ENCODE peak calls at places on chromosomes 12 and 14, in eight cellular contexts. J, I, W, P, N, L, Y and K are unnamed samples.

GRCh38 chr14:20247651-20248246 is 8.7 kb downstream of the OR11H4 start:
- DNase-seq in J (no peak), I (no peak), W (peak; percentile 11), P (no peak), N (no peak), L (no peak), Y (no peak), K (peak; percentile 12)

GRCh38 chr14:67762051-67762450 is 54.3 kb downstream of the ZFYVE26 start:
- DNase-seq in J (no peak), I (no peak), W (no peak), P (no peak), N (no peak), L (no peak), Y (no peak), K (no peak)

GRCh38 chr12:65259501-65259900 is 19.0 kb upstream of the MSRB3 start:
- DNase-seq in J (no peak), I (no peak), W (no peak), P (no peak), N (no peak), L (no peak), Y (no peak), K (no peak)

GRCh38 chr14:20690848-20691640 is 2.5 kb downstream of the ANG start:
- DNase-seq in J (peak; percentile 11), I (peak; percentile 84), W (peak; percentile 44), P (peak; percentile 58), N (peak; percentile 76), L (peak; percentile 28), Y (no peak), K (no peak)

GRCh38 chr14:88002421-88002820 is 2.5 kb upstream of the GPR65 start:
- DNase-seq in J (no peak), I (no peak), W (no peak), P (no peak), N (no peak), L (no peak), Y (no peak), K (no peak)

GRCh38 chr14:97178781-97179180 is 381.6 kb downstream of the VRK1 start:
- DNase-seq in J (no peak), I (peak; percentile 2), W (no peak), P (peak; percentile 42), N (no peak), L (no peak), Y (no peak), K (no peak)

GRCh38 chr14:91231446-91231845 is 13.1 kb downstream of the GPR68 start:
- DNase-seq in J (no peak), I (no peak), W (no peak), P (no peak), N (peak; percentile 62), L (no peak), Y (no peak), K (no peak)

GRCh38 chr12:82651489-82651888 is 35.2 kb upstream of the TMTC2 start:
- DNase-seq in J (no peak), I (no peak), W (peak; percentile 80), P (no peak), N (no peak), L (no peak), Y (no peak), K (peak; percentile 93)

GRCh38 chr14:74290415-74290814 is 12.3 kb downstream of the ABCD4 start:
- DNase-seq in J (no peak), I (peak; percentile 21), W (no peak), P (peak; percentile 10), N (peak; percentile 30), L (no peak), Y (no peak), K (no peak)

GRCh38 chr14:21395450-21395849 is 11.6 kb upstream of the SUPT16H start:
- DNase-seq in J (no peak), I (no peak), W (no peak), P (no peak), N (no peak), L (no peak), Y (no peak), K (no peak)

GRCh38 chr12:127957001-127957660 is 309.8 kb upstream of the TMEM132C start:
- DNase-seq in J (no peak), I (no peak), W (no peak), P (peak; percentile 77), N (no peak), L (no peak), Y (no peak), K (no peak)

GRCh38 chr14:95480109-95480886 is 36.2 kb downstream of the SYNE3 start:
- DNase-seq in J (peak; percentile 60), I (peak; percentile 28), W (no peak), P (no peak), N (peak; percentile 53), L (peak; percentile 78), Y (peak; percentile 91), K (no peak)

GRCh38 chr14:80395031-80395430 is 183.7 kb upstream of the DIO2 start:
- DNase-seq in J (no peak), I (no peak), W (no peak), P (peak; percentile 23), N (no peak), L (no peak), Y (no peak), K (no peak)

GRCh38 chr14:100376751-100377171 is 53.6 kb downstream of the SLC25A47 start:
- DNase-seq in J (no peak), I (peak; percentile 39), W (peak; percentile 13), P (peak; percentile 40), N (peak; percentile 83), L (no peak), Y (no peak), K (no peak)

GRCh38 chr12:936377-937345 is 12.8 kb downstream of the RAD52 start:
- DNase-seq in J (no peak), I (no peak), W (no peak), P (no peak), N (no peak), L (no peak), Y (no peak), K (no peak)

GRCh38 chr12:9750276-9751203 is 10.2 kb downstream of the CD69 start:
- DNase-seq in J (no peak), I (peak; percentile 77), W (no peak), P (peak; percentile 56), N (peak; percentile 84), L (no peak), Y (no peak), K (no peak)

GRCh38 chr14:23351681-23352505 is 794 bp downstream of the SLC22A17 start:
- DNase-seq in J (no peak), I (no peak), W (no peak), P (peak; percentile 12), N (no peak), L (no peak), Y (no peak), K (no peak)

GRCh38 chr14:99592933-99593753 is 10.9 kb downstream of the CCDC85C start:
- DNase-seq in J (no peak), I (no peak), W (no peak), P (no peak), N (no peak), L (peak; percentile 61), Y (no peak), K (no peak)

GRCh38 chr14:51604078-51604477 is 47.6 kb upstream of the FRMD6 start:
- DNase-seq in J (no peak), I (peak; percentile 91), W (no peak), P (peak; percentile 96), N (peak; percentile 98), L (no peak), Y (no peak), K (no peak)

GRCh38 chr14:69079747-69080146 is 73.2 kb downstream of the DCAF5 start:
- DNase-seq in J (no peak), I (no peak), W (no peak), P (no peak), N (peak; percentile 9), L (no peak), Y (no peak), K (no peak)
- H3K27ac ChIP-seq in J (no peak overlapping the region), I (peak overlapping the region; percentile 79), W (peak overlapping the region; percentile 4), P (peak overlapping the region; percentile 70), N (peak overlapping the region; percentile 100), L (peak overlapping the region; percentile 69), Y (peak overlapping the region; percentile 41), K (peak overlapping the region; percentile 86)

DNA sequence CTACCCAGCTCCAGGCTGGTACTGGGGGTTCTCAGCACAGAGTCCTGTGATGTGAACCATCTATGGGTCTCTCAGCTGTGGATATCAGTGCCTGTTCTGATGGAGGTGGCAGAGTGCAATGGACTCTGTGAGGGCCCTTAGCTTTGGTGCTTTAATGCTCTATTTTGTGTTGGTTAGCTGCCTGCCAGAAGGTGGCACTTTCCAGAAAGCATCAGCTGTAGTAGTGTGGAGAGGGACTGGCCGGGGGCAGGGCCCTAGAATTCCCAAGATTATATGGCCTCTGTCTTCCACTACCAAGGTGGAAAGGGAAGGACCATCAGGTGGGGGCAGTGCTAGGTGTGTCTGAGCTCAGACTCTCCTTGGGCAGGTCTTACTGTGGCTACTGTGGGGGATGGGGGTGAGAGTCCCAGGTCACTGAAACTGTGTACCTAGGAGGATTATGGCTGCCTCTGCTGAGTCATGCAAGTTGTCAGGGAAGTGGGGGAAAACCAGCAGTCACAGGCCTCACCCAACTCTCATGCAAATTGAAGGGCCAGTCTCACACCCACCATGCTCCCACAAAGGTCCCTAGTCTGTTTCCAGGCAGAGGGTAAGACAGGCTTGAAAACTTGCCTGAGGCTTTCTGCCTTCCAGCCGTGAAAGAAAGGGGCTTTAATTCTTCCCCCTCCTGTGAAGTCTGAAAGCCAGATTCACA is 878.1 kb downstream of the C12orf50 start:
- DNase-seq in J (no peak), I (no peak), W (no peak), P (no peak), N (no peak), L (no peak), Y (no peak), K (no peak)
- H3K27ac ChIP-seq in J (no peak overlapping the region), I (peak overlapping the region; percentile 10), W (no peak overlapping the region), P (no peak overlapping the region), N (no peak overlapping the region), L (no peak overlapping the region), Y (no peak overlapping the region), K (peak overlapping the region; percentile 54)

DNA sequence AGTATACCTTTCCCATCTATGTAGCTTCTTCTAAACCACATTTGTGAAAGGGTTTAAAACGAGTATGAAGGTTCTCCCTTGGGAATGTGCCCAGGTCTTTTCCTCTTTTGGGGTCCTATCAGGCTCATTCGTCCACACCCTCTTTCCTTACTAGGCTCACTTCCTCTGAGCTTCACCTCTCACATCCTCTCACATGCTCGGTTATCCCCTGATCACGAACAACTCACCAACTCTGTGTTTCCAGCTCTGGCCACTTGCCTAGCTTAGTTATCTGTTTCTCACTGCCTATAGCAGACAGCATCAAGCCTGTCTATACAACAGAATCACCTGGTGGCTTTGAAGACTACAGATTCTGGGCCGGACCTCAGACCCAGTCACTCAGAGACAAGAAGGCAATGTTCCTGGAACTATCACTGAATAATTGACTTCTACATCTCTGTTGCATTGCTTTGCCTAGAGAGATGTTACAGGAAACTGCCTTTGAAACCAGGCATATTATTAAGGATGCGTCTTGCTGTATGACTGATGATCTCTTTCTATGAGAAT is 158.2 kb downstream of the FOXN3 start:
- DNase-seq in J (no peak), I (no peak), W (no peak), P (no peak), N (no peak), L (no peak), Y (no peak), K (no peak)
- H3K27ac ChIP-seq in J (no peak overlapping the region), I (no peak overlapping the region), W (no peak overlapping the region), P (no peak overlapping the region), N (no peak overlapping the region), L (no peak overlapping the region), Y (no peak overlapping the region), K (no peak overlapping the region)

DNA sequence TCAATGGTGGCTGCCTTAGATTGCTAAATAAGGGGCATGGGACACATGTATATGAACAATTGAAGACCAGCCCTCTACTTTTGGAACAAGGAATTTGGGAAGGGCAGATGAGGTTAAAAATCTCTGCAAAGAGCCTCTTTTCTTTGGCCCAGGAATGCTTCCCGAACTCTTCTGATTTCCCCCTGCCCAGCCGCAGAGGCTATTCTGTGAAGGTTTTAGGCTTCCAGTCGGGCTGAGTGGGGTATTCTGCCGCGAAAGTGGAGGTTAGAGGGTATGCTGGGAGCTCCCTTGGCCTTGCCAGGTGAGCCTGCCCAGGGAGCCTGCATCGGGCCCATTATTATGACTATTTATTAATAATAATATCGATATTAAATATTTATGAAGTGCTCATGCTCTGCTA is 1.2 kb downstream of the POU6F1 start:
- DNase-seq in J (no peak), I (no peak), W (no peak), P (no peak), N (no peak), L (no peak), Y (no peak), K (no peak)
- H3K27ac ChIP-seq in J (peak overlapping the region; percentile 91), I (no peak overlapping the region), W (no peak overlapping the region), P (no peak overlapping the region), N (no peak overlapping the region), L (peak overlapping the region; percentile 99), Y (peak overlapping the region; percentile 92), K (no peak overlapping the region)